ENCODE peak calls at places on chromosome 17, in eight cellular contexts. O is epithelial cell of esophagus, V is PC-9, W is sigmoid colon, S is lower leg skin, K is choroid plexus epithelial cell, H is heart right ventricle, T is AG04450. P is an unnamed sample.

GRCh38 chr17:31486351-31487062 is 95.0 kb downstream of the RAB11FIP4 start:
- DNase-seq in V (no peak), T (no peak), W (no peak), H (no peak), O (no peak), K (no peak), S (no peak), P (no peak)

GRCh38 chr17:69335018-69335417 is 8.1 kb upstream of the ABCA5 start:
- DNase-seq in S (no peak), H (no peak), T (no peak), K (peak), W (no peak), O (peak), V (no peak), P (no peak)

GRCh38 chr17:65022751-65023421 is 33.7 kb downstream of the GNA13 start:
- DNase-seq in S (no peak), T (no peak), W (no peak), V (peak), H (no peak), K (peak), O (peak), P (no peak)

GRCh38 chr17:13477180-13477611 is 124.5 kb downstream of the HS3ST3A1 start:
- DNase-seq in S (no peak), O (no peak), K (peak), H (no peak), V (no peak), T (no peak), W (no peak), P (no peak)

GRCh38 chr17:74712756-74713155 is at the start of gene CD300LF:
- DNase-seq in H (no peak), O (no peak), V (no peak), W (no peak), K (no peak), T (no peak), S (no peak), P (no peak)

GRCh38 chr17:30378797-30379302 is at the start of gene CPD:
- DNase-seq in H (peak), O (peak), W (peak), S (peak), T (peak), K (peak), V (peak), P (peak)

GRCh38 chr17:82212331-82213250 is at the start of gene CCDC57:
- DNase-seq in O (peak), V (no peak), S (peak), H (peak), K (peak), T (no peak), W (peak), P (peak)

GRCh38 chr17:2057714-2058520 is 3.0 kb downstream of the HIC1 start:
- DNase-seq in S (no peak), K (peak), O (no peak), W (peak), H (no peak), V (no peak), T (no peak), P (no peak)

GRCh38 chr17:60161598-60162330 is 12.0 kb downstream of the CA4 start:
- DNase-seq in H (no peak), T (no peak), W (no peak), S (no peak), K (no peak), V (no peak), O (no peak), P (peak)

GRCh38 chr17:29624586-29624985 is 1.9 kb upstream of the CORO6 start:
- DNase-seq in H (no peak), T (no peak), S (no peak), W (peak), O (no peak), K (no peak), V (no peak), P (no peak)

GRCh38 chr17:50356418-50356817 is 10.5 kb downstream of the XYLT2 start:
- DNase-seq in W (peak), T (no peak), O (no peak), H (no peak), K (no peak), V (no peak), S (peak), P (no peak)

GRCh38 chr17:41812176-41813038 is at the start of gene FKBP10:
- DNase-seq in T (peak), K (peak), S (peak), O (peak), V (peak), H (peak), W (peak), P (peak)

GRCh38 chr17:77096570-77097214 is 44.1 kb upstream of the SEC14L1 start:
- DNase-seq in S (no peak), T (no peak), K (peak), W (no peak), V (no peak), O (peak), H (no peak), P (no peak)

GRCh38 chr17:13346081-13346533 is 255.6 kb downstream of the HS3ST3A1 start:
- DNase-seq in S (no peak), V (no peak), H (no peak), K (peak), O (peak), W (no peak), T (peak), P (no peak)

GRCh38 chr17:511001-511690 is 158.5 kb upstream of the RPH3AL start:
- DNase-seq in S (no peak), V (no peak), T (peak), H (no peak), W (peak), K (peak), O (peak), P (no peak)

GRCh38 chr17:76742958-76743357 is 5.0 kb downstream of the MFSD11 start:
- DNase-seq in S (no peak), H (no peak), K (no peak), W (no peak), O (peak), V (no peak), T (no peak), P (no peak)

GRCh38 chr17:31248986-31249385 is 48.1 kb downstream of the OMG start:
- DNase-seq in T (peak), K (peak), S (no peak), W (no peak), O (peak), V (peak), H (no peak), P (no peak)

GRCh38 chr17:59846391-59847165 is 46.2 kb downstream of the TUBD1 start:
- DNase-seq in O (peak), V (peak), S (peak), W (peak), H (no peak), K (peak), T (peak), P (no peak)

GRCh38 chr17:31216053-31216751 is 80.8 kb downstream of the OMG start:
- DNase-seq in H (no peak), W (no peak), V (peak), K (peak), T (peak), S (no peak), O (peak), P (peak)

GRCh38 chr17:49132317-49132698 is 261 bp upstream of the B4GALNT2 start:
- DNase-seq in V (no peak), T (no peak), H (no peak), S (no peak), W (no peak), K (no peak), O (no peak), P (no peak)

GRCh38 chr17:49136335-49136734 is 3.8 kb downstream of the B4GALNT2 start:
- DNase-seq in H (no peak), W (no peak), O (no peak), K (no peak), V (no peak), S (no peak), T (no peak), P (no peak)

GRCh38 chr17:49130891-49131290 is 1.7 kb upstream of the B4GALNT2 start:
- DNase-seq in S (no peak), O (peak), H (no peak), K (peak), T (no peak), V (no peak), W (no peak), P (no peak)

DNA sequence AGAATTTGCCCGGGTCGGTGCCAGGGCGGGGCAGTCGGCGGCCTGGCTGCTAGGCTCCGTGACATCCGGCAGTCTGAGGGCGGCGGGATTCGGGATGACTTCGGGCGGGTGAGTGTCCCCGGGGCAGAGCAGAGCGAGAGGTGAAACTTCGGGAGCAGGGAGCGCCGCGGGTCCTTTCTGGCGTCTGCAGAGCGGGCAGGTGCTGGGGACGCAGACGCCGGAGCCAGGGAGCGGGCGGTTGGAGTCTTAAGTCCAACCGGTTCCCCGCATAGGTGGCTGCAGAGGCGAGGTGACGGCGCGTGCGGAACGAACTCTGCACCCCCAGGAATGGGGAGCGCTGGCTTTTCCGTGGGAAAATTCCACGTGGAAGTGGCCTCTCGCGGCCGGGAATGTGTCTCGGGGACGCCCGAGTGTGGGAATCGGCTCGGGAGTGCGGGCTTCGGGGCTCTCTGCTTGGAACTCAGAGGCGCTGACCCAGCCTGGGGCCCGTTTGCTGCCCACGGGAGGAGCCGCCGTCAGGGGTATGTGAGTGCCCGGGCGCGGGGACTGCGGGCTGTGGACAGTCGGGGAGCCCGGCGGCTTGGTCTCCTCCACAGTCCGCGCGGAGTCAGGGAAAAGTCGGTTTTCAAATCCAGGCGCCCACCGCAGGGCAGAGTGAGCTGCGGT is at the start of gene B4GALNT2:
- DNase-seq in K (no peak), V (no peak), T (no peak), O (peak), W (no peak), H (no peak), S (no peak), P (peak)
- H3K4me3 ChIP-seq in K (peak), V (no peak), T (peak), O (peak), W (peak), H (peak), S (no peak), P (peak)

GRCh38 chr17:36807496-36808180 is 129.6 kb upstream of the LHX1 start:
- DNase-seq in T (no peak), S (peak), V (no peak), W (no peak), H (no peak), K (no peak), O (no peak), P (no peak)

GRCh38 chr17:36813957-36814356 is 123.3 kb upstream of the LHX1 start:
- DNase-seq in T (no peak), V (no peak), O (no peak), S (no peak), K (no peak), H (no peak), W (no peak), P (no peak)

GRCh38 chr17:36812762-36813161 is 124.5 kb upstream of the LHX1 start:
- DNase-seq in T (no peak), K (no peak), S (no peak), V (no peak), H (no peak), O (no peak), W (no peak), P (no peak)

GRCh38 chr17:36813357-36813756 is 123.9 kb upstream of the LHX1 start:
- DNase-seq in H (no peak), V (no peak), T (no peak), S (no peak), O (no peak), W (no peak), K (no peak), P (no peak)

DNA sequence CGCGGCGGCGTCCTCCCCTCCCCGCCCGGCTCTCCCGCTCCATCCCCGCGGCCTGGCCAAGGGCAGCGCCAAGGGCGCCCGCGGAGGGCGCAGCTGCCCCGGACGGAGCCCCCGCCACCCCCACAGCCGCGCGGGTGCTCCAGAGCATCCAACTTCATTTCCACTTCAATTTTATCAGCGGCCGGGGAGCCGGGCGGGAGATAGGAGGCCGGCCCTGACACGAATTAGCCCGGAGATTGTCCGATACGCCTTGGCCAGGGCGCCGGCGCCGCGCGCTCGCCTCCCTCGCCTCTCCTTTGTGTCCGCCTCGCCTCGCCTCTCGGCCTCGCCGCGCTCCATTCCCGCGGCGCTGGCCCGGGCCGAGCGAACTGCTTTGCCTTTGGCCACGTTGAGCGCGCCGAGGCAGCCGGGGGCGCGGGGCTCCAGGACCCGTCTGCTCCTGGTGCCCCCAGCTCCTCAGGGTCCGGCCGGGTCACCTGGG is 129.1 kb upstream of the LHX1 start:
- DNase-seq in V (no peak), H (no peak), K (peak), S (peak), W (no peak), T (no peak), O (peak), P (no peak)
- H3K4me3 ChIP-seq in V (no peak), H (no peak), K (no peak), S (no peak), W (peak), T (no peak), O (no peak), P (no peak)

GRCh38 chr17:40113961-40114272 is 7.9 kb upstream of the MSL1 start:
- DNase-seq in H (no peak), K (peak), T (no peak), W (no peak), O (no peak), S (no peak), V (no peak), P (no peak)
- H3K4me3 ChIP-seq in H (peak), K (no peak), T (no peak), W (peak), O (no peak), S (no peak), V (peak), P (no peak)

DNA sequence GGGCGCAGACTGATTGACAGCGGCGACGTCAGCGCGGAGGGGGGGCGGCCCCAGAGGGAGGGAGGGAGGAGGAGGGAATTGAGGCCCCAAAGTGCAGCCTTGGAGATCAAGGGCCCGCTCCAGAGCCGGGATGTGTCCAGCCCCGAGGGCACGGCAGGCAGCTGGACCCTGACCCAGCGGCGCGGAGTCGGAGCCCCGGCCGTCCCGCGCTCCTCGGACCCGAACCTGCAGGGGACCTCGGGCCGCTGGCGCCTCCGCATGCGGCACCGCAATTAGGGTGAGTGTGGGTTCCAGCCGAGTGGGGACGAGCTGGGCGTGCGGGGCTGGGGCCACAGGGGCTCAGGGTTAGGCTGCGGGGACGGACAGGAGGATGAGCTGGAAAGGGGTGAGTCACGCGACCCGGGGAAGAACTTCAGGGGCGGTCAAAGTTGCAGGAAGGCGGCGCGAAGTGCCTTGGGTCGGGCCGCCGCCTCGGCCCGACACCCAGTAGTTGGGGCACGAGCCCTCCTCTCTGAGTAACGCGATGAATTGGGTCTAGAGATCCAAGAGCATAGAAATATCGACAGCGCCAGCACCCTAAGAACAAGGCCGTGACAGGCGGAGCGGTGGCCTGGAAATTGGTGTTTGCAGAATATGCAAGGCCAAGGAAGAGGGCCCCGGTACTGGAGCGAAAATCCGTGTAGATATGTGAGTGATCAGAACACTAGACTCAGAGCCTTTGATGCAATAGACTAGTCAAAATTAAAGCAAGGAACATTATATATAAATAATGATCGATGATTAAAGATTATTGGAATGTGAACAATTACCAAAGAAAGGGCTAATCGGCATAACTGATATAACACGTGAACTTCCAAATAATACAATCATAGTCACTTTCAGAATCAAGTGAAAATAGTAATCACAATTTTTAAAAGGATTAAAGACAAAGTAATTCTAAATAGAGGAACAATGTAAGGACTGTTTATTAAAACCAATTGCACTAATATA is at the start of gene TBX4:
- DNase-seq in V (no peak), W (peak), S (no peak), O (no peak), K (no peak), H (no peak), T (no peak), P (no peak)
- H3K4me3 ChIP-seq in V (no peak), W (peak), S (no peak), O (no peak), K (no peak), H (peak), T (peak), P (no peak)